ENCODE peak calls at places on chromosomes 12 and 14, in seven cellular contexts. Q, U, O, V, M, K and R are unnamed samples.

GRCh38 chr12:83939718-83940117 is 972.9 kb downstream of the SLC6A15 start:
- DNase-seq in V (no peak), K (no peak), M (no peak), Q (no peak), U (no peak), O (no peak), R (no peak)

GRCh38 chr12:10268037-10268436 is 39.6 kb upstream of the KLRD1 start:
- DNase-seq in V (no peak), Q (peak; percentile 32), K (no peak), O (no peak), U (no peak), M (no peak), R (no peak)

GRCh38 chr12:101181776-101182175 is 28.3 kb downstream of the SLC5A8 start:
- DNase-seq in V (no peak), M (no peak), O (no peak), U (no peak), K (no peak), Q (no peak), R (no peak)

GRCh38 chr12:121626853-121627623 is 708 bp downstream of the ORAI1 start:
- DNase-seq in U (peak; percentile 92), Q (peak; percentile 69), V (peak; percentile 83), M (peak; percentile 63), K (peak; percentile 82), O (peak; percentile 48), R (peak; percentile 78)

GRCh38 chr14:68503186-68503825 is 289.6 kb downstream of the ZFP36L1 start:
- DNase-seq in O (no peak), V (no peak), M (no peak), U (no peak), Q (no peak), K (no peak), R (no peak)

GRCh38 chr14:45891417-45892080 is 638.5 kb upstream of the MIS18BP1 start:
- DNase-seq in M (no peak), Q (no peak), K (no peak), U (no peak), O (peak; percentile 8), V (no peak), R (no peak)

GRCh38 chr14:50229646-50230045 is 1.7 kb downstream of the SOS2 start:
- DNase-seq in V (no peak), M (no peak), O (no peak), Q (no peak), U (no peak), K (no peak), R (no peak)

GRCh38 chr12:73210574-73211204 is 938.5 kb downstream of the TRHDE start:
- DNase-seq in V (no peak), Q (no peak), O (no peak), U (no peak), M (no peak), K (no peak), R (no peak)

GRCh38 chr12:25502071-25502555 is 51.0 kb downstream of the LMNTD1 start:
- DNase-seq in V (no peak), M (no peak), K (no peak), Q (no peak), O (no peak), U (no peak), R (no peak)

GRCh38 chr12:10213168-10214130 is 772 bp downstream of the GABARAPL1 start:
- DNase-seq in M (peak; percentile 62), Q (peak; percentile 56), O (no peak), K (peak; percentile 84), U (peak; percentile 83), V (peak; percentile 90), R (peak; percentile 85)

GRCh38 chr14:60775296-60775695 is 40.7 kb downstream of the MNAT1 start:
- DNase-seq in V (no peak), M (no peak), U (no peak), Q (no peak), O (no peak), K (no peak), R (no peak)

GRCh38 chr12:93785262-93786010 is 108.3 kb downstream of the CRADD start:
- DNase-seq in Q (no peak), K (peak; percentile 41), O (peak; percentile 27), U (peak; percentile 23), M (no peak), V (no peak), R (no peak)

GRCh38 chr12:131511803-131512564 is 198.9 kb upstream of the SFSWAP start:
- DNase-seq in Q (no peak), M (no peak), O (no peak), K (no peak), V (no peak), U (no peak), R (no peak)

GRCh38 chr14:35818346-35819115 is 7.6 kb upstream of the BRMS1L start:
- DNase-seq in O (no peak), M (no peak), U (no peak), V (no peak), K (peak; percentile 12), Q (peak; percentile 37), R (peak; percentile 23)

GRCh38 chr14:31968912-31969311 is 108.2 kb upstream of the ARHGAP5 start:
- DNase-seq in O (no peak), M (no peak), U (no peak), V (no peak), Q (no peak), K (no peak), R (no peak)

GRCh38 chr14:39179042-39179441 is 4.0 kb downstream of the PNN start:
- DNase-seq in Q (no peak), V (no peak), M (no peak), O (no peak), K (no peak), U (no peak), R (no peak)

GRCh38 chr12:110244829-110245228 is 36.2 kb upstream of the ATP2A2 start:
- DNase-seq in U (no peak), Q (no peak), M (no peak), K (no peak), V (no peak), O (no peak), R (no peak)

GRCh38 chr12:84875241-84875640 is 37.4 kb downstream of the SLC6A15 start:
- DNase-seq in U (no peak), M (no peak), V (no peak), K (no peak), O (peak; percentile 51), Q (no peak), R (no peak)

GRCh38 chr12:46964496-46965098 is 114.8 kb upstream of the PCED1B start:
- DNase-seq in K (no peak), V (no peak), U (no peak), Q (peak; percentile 19), M (no peak), O (peak; percentile 74), R (no peak)

GRCh38 chr12:2551097-2551496 is 243.7 kb upstream of the FKBP4 start:
- DNase-seq in Q (no peak), K (no peak), V (no peak), O (no peak), U (no peak), M (no peak), R (no peak)

GRCh38 chr12:90449611-90450010 is 505.4 kb downstream of the CCER1 start:
- DNase-seq in K (no peak), U (no peak), V (no peak), O (no peak), M (no peak), Q (no peak), R (no peak)

GRCh38 chr14:105385322-105385637 is 13.1 kb upstream of the TEX22 start:
- DNase-seq in M (no peak), U (no peak), K (no peak), O (no peak), Q (no peak), V (no peak), R (no peak)

GRCh38 chr12:39123580-39123979 is 218.2 kb upstream of the CPNE8 start:
- DNase-seq in M (no peak), Q (no peak), O (no peak), K (no peak), U (no peak), V (no peak), R (no peak)

GRCh38 chr12:53726342-53726741 is 910 bp downstream of the CALCOCO1 start:
- DNase-seq in O (no peak), Q (no peak), V (no peak), M (no peak), U (no peak), K (no peak), R (no peak)

GRCh38 chr12:92028039-92028709 is 117.5 kb downstream of the BTG1 start:
- DNase-seq in V (no peak), U (no peak), O (no peak), M (no peak), K (no peak), Q (no peak), R (no peak)

GRCh38 chr12:109687250-109687649 is 26.4 kb upstream of the FAM222A start:
- DNase-seq in U (no peak), K (no peak), M (no peak), V (no peak), O (no peak), Q (no peak), R (no peak)